ENCODE peak calls at places on chromosome 21, in nine cellular contexts. M, W, R, F, P, C, I, J and G are unnamed samples.
A peak's percentile ranks its signal among the peaks of the same experiment; 100 is the strongest.

GRCh38 chr21:35932232-35932911 is 128.0 kb downstream of the SETD4 start:
- DNase-seq in M (peak; percentile 92), W (no peak), R (no peak), F (peak; percentile 47), P (no peak), C (peak; percentile 96), I (no peak), J (peak; percentile 43), G (peak; percentile 14)

GRCh38 chr21:31921079-31921478 is 48.3 kb downstream of the HUNK start:
- DNase-seq in M (no peak), W (no peak), R (no peak), F (no peak), P (no peak), C (no peak), I (no peak), J (no peak), G (no peak)

GRCh38 chr21:41418393-41418792 is 7.6 kb upstream of the MX1 start:
- DNase-seq in M (no peak), W (no peak), R (no peak), F (no peak), P (no peak), C (no peak), I (peak; percentile 66), J (no peak), G (no peak)

GRCh38 chr21:36747114-36747814 is 48.3 kb downstream of the SIM2 start:
- DNase-seq in M (no peak), W (peak; percentile 82), R (no peak), F (no peak), P (no peak), C (no peak), I (no peak), J (no peak), G (peak; percentile 56)

GRCh38 chr21:33395866-33396265 is 7.3 kb upstream of the IFNGR2 start:
- DNase-seq in M (peak; percentile 32), W (no peak), R (no peak), F (peak; percentile 31), P (no peak), C (no peak), I (no peak), J (no peak), G (no peak)

GRCh38 chr21:21213297-21213696 is 215.1 kb downstream of the NCAM2 start:
- DNase-seq in M (no peak), W (no peak), R (no peak), F (no peak), P (no peak), C (no peak), I (no peak), J (no peak), G (no peak)

GRCh38 chr21:17989780-17990179 is 170.6 kb upstream of the C21orf91 start:
- DNase-seq in M (no peak), W (peak; percentile 23), R (no peak), F (peak; percentile 34), P (no peak), C (no peak), I (no peak), J (no peak), G (no peak)

GRCh38 chr21:21463456-21463855 is 465.2 kb downstream of the NCAM2 start:
- DNase-seq in M (no peak), W (no peak), R (no peak), F (peak; percentile 12), P (no peak), C (no peak), I (no peak), J (no peak), G (no peak)

GRCh38 chr21:45013271-45013841 is 61.0 kb upstream of the ADARB1 start:
- DNase-seq in M (no peak), W (peak; percentile 78), R (no peak), F (peak; percentile 36), P (no peak), C (no peak), I (no peak), J (no peak), G (no peak)

GRCh38 chr21:14480601-14481000 is 65.5 kb downstream of the SAMSN1 start:
- DNase-seq in M (peak; percentile 21), W (no peak), R (no peak), F (peak; percentile 8), P (no peak), C (no peak), I (no peak), J (no peak), G (no peak)

GRCh38 chr21:37564924-37565529 is 198.5 kb downstream of the DYRK1A start:
- DNase-seq in M (no peak), W (no peak), R (peak; percentile 79), F (peak; percentile 95), P (no peak), C (peak; percentile 10), I (no peak), J (peak; percentile 45), G (no peak)

GRCh38 chr21:41665766-41666595 is 100.9 kb downstream of the RIPK4 start:
- DNase-seq in M (no peak), W (peak; percentile 25), R (no peak), F (no peak), P (no peak), C (no peak), I (peak; percentile 66), J (no peak), G (no peak)

GRCh38 chr21:34722684-34723300 is 54.0 kb downstream of the CLIC6 start:
- DNase-seq in M (no peak), W (peak; percentile 87), R (no peak), F (peak; percentile 36), P (no peak), C (no peak), I (no peak), J (no peak), G (peak; percentile 51)

GRCh38 chr21:36134820-36135390 is at the start of gene CBR3:
- DNase-seq in M (no peak), W (peak; percentile 86), R (no peak), F (peak; percentile 76), P (no peak), C (no peak), I (peak; percentile 87), J (no peak), G (peak; percentile 19)

GRCh38 chr21:45765375-45765774 is 121.8 kb downstream of the PCBP3 start:
- DNase-seq in M (no peak), W (peak; percentile 37), R (no peak), F (no peak), P (no peak), C (no peak), I (no peak), J (no peak), G (no peak)

GRCh38 chr21:33406493-33406892 is 3.3 kb downstream of the IFNGR2 start:
- DNase-seq in M (no peak), W (no peak), R (no peak), F (no peak), P (no peak), C (no peak), I (no peak), J (no peak), G (no peak)

GRCh38 chr21:16587671-16588379 is 858.0 kb downstream of the USP25 start:
- DNase-seq in M (peak; percentile 70), W (peak; percentile 14), R (no peak), F (peak; percentile 19), P (no peak), C (no peak), I (no peak), J (peak; percentile 44), G (peak; percentile 41)

GRCh38 chr21:42574234-42575027 is 60.8 kb downstream of the SLC37A1 start:
- DNase-seq in M (no peak), W (no peak), R (no peak), F (no peak), P (no peak), C (peak; percentile 39), I (no peak), J (no peak), G (peak; percentile 56)

GRCh38 chr21:29144736-29145353 is 14.4 kb downstream of the MAP3K7CL start:
- DNase-seq in M (peak; percentile 20), W (no peak), R (no peak), F (no peak), P (no peak), C (no peak), I (no peak), J (no peak), G (no peak)

GRCh38 chr21:45950740-45951515 is 30.6 kb upstream of the COL6A1 start:
- DNase-seq in M (peak; percentile 58), W (peak; percentile 76), R (peak; percentile 22), F (peak; percentile 96), P (no peak), C (no peak), I (peak; percentile 88), J (no peak), G (peak; percentile 83)

GRCh38 chr21:45721656-45722055 is 78.1 kb downstream of the PCBP3 start:
- DNase-seq in M (no peak), W (no peak), R (no peak), F (no peak), P (no peak), C (no peak), I (no peak), J (no peak), G (no peak)

GRCh38 chr21:44836349-44836665 is 18.4 kb upstream of the SUMO3 start:
- DNase-seq in M (no peak), W (peak; percentile 59), R (no peak), F (no peak), P (no peak), C (no peak), I (no peak), J (no peak), G (no peak)

GRCh38 chr21:42110691-42111469 is 39.8 kb downstream of the UMODL1 start:
- DNase-seq in M (no peak), W (no peak), R (no peak), F (no peak), P (no peak), C (no peak), I (no peak), J (no peak), G (no peak)

GRCh38 chr21:34313116-34313515 is 50.7 kb upstream of the KCNE2 start:
- DNase-seq in M (peak; percentile 8), W (no peak), R (no peak), F (peak; percentile 65), P (no peak), C (no peak), I (no peak), J (no peak), G (no peak)

GRCh38 chr21:18249542-18250152 is 5.0 kb downstream of the CHODL start:
- DNase-seq in M (no peak), W (peak; percentile 5), R (no peak), F (peak; percentile 83), P (no peak), C (no peak), I (no peak), J (no peak), G (peak; percentile 33)